ENCODE peak calls at places on chromosomes 6 and 20, in five cellular contexts. One of them, this sample, is unnamed.

GRCh38 chr20:63357921-63358905 is 2.9 kb downstream of the CHRNA4 start:
- DNase-seq in prostate gland: peak; percentile 61
- DNase-seq in sigmoid colon: no peak
- DNase-seq in ovary: no peak
- DNase-seq in left lung: peak; percentile 67
- DNase-seq in this sample: no peak

GRCh38 chr20:6940052-6940451 is 172.6 kb downstream of the BMP2 start:
- DNase-seq in prostate gland: no peak
- DNase-seq in sigmoid colon: no peak
- DNase-seq in ovary: no peak
- DNase-seq in left lung: no peak
- DNase-seq in this sample: no peak

GRCh38 chr6:34099878-34100277 is 46.0 kb downstream of the GRM4 start:
- DNase-seq in prostate gland: no peak
- DNase-seq in sigmoid colon: no peak
- DNase-seq in ovary: no peak
- DNase-seq in left lung: no peak
- DNase-seq in this sample: no peak

GRCh38 chr20:63134201-63134612 is 81.7 kb downstream of the YTHDF1 start:
- DNase-seq in prostate gland: no peak
- DNase-seq in sigmoid colon: peak; percentile 52
- DNase-seq in ovary: no peak
- DNase-seq in left lung: no peak
- DNase-seq in this sample: peak; percentile 84

GRCh38 chr6:110538416-110539060 is 62.1 kb upstream of the SLC22A16 start:
- DNase-seq in prostate gland: no peak
- DNase-seq in sigmoid colon: no peak
- DNase-seq in ovary: no peak
- DNase-seq in left lung: no peak
- DNase-seq in this sample: no peak

GRCh38 chr6:44253307-44254101 is 3.8 kb downstream of the SLC35B2 start:
- DNase-seq in prostate gland: no peak
- DNase-seq in sigmoid colon: no peak
- DNase-seq in ovary: peak; percentile 23
- DNase-seq in left lung: peak; percentile 25
- DNase-seq in this sample: no peak

GRCh38 chr6:21582651-21583050 is 10.9 kb upstream of the SOX4 start:
- DNase-seq in prostate gland: no peak
- DNase-seq in sigmoid colon: no peak
- DNase-seq in ovary: no peak
- DNase-seq in left lung: no peak
- DNase-seq in this sample: no peak

GRCh38 chr6:148027201-148027600 is 315.4 kb upstream of the SASH1 start:
- DNase-seq in prostate gland: no peak
- DNase-seq in sigmoid colon: no peak
- DNase-seq in ovary: no peak
- DNase-seq in left lung: no peak
- DNase-seq in this sample: no peak

GRCh38 chr20:13205848-13206434 is 15.1 kb upstream of the ISM1 start:
- DNase-seq in prostate gland: no peak
- DNase-seq in sigmoid colon: no peak
- DNase-seq in ovary: no peak
- DNase-seq in left lung: no peak
- DNase-seq in this sample: no peak

GRCh38 chr6:168935628-168936010 is 318.0 kb downstream of the THBS2 start:
- DNase-seq in prostate gland: no peak
- DNase-seq in sigmoid colon: no peak
- DNase-seq in ovary: no peak
- DNase-seq in left lung: no peak
- DNase-seq in this sample: no peak

GRCh38 chr6:35782424-35782823 is 1.6 kb downstream of the CLPSL1 start:
- DNase-seq in prostate gland: no peak
- DNase-seq in sigmoid colon: no peak
- DNase-seq in ovary: no peak
- DNase-seq in left lung: no peak
- DNase-seq in this sample: no peak

GRCh38 chr6:122770835-122771601 is 8.5 kb upstream of the FABP7 start:
- DNase-seq in prostate gland: no peak
- DNase-seq in sigmoid colon: no peak
- DNase-seq in ovary: no peak
- DNase-seq in left lung: no peak
- DNase-seq in this sample: no peak

GRCh38 chr6:21747441-21747840 is 153.9 kb downstream of the SOX4 start:
- DNase-seq in prostate gland: no peak
- DNase-seq in sigmoid colon: no peak
- DNase-seq in ovary: no peak
- DNase-seq in left lung: no peak
- DNase-seq in this sample: no peak

GRCh38 chr6:147448212-147448611 is 60.3 kb upstream of the SAMD5 start:
- DNase-seq in prostate gland: no peak
- DNase-seq in sigmoid colon: no peak
- DNase-seq in ovary: no peak
- DNase-seq in left lung: no peak
- DNase-seq in this sample: no peak

GRCh38 chr20:36606171-36607116 is 865 bp downstream of the RAB5IF start:
- DNase-seq in prostate gland: no peak
- DNase-seq in sigmoid colon: no peak
- DNase-seq in ovary: no peak
- DNase-seq in left lung: peak; percentile 79
- DNase-seq in this sample: no peak

GRCh38 chr6:3231213-3232016 is 4.0 kb upstream of the TUBB2B start:
- DNase-seq in prostate gland: peak; percentile 73
- DNase-seq in sigmoid colon: peak; percentile 91
- DNase-seq in ovary: peak; percentile 63
- DNase-seq in left lung: no peak
- DNase-seq in this sample: no peak

GRCh38 chr6:75747371-75747984 is 1.6 kb upstream of the MYO6 start:
- DNase-seq in prostate gland: peak; percentile 60
- DNase-seq in sigmoid colon: no peak
- DNase-seq in ovary: no peak
- DNase-seq in left lung: no peak
- DNase-seq in this sample: no peak

GRCh38 chr20:47785900-47786762 is 850 bp upstream of the SULF2 start:
- DNase-seq in prostate gland: peak; percentile 68
- DNase-seq in sigmoid colon: peak; percentile 87
- DNase-seq in ovary: peak; percentile 82
- DNase-seq in left lung: no peak
- DNase-seq in this sample: no peak

GRCh38 chr6:46652603-46653438 is at the start of the genes CYP39A1 and SLC25A27:
- DNase-seq in prostate gland: peak; percentile 98
- DNase-seq in sigmoid colon: peak; percentile 96
- DNase-seq in ovary: peak; percentile 95
- DNase-seq in left lung: peak; percentile 98
- DNase-seq in this sample: peak; percentile 91

GRCh38 chr6:56652994-56653393 is 10.3 kb upstream of the DST start:
- DNase-seq in prostate gland: no peak
- DNase-seq in sigmoid colon: no peak
- DNase-seq in ovary: no peak
- DNase-seq in left lung: no peak
- DNase-seq in this sample: no peak

GRCh38 chr20:62885808-62886708 is 24.4 kb upstream of the TCFL5 start:
- DNase-seq in prostate gland: no peak
- DNase-seq in sigmoid colon: no peak
- DNase-seq in ovary: no peak
- DNase-seq in left lung: peak; percentile 62
- DNase-seq in this sample: no peak

GRCh38 chr20:23117738-23118137 is 31.6 kb upstream of the CD93 start:
- DNase-seq in prostate gland: no peak
- DNase-seq in sigmoid colon: peak; percentile 29
- DNase-seq in ovary: no peak
- DNase-seq in left lung: no peak
- DNase-seq in this sample: no peak

GRCh38 chr20:2694519-2694918 is 1.9 kb downstream of the EBF4 start:
- DNase-seq in prostate gland: no peak
- DNase-seq in sigmoid colon: peak; percentile 56
- DNase-seq in ovary: no peak
- DNase-seq in left lung: no peak
- DNase-seq in this sample: no peak

GRCh38 chr20:63309261-63310071 is 16.5 kb downstream of the COL20A1 start:
- DNase-seq in prostate gland: no peak
- DNase-seq in sigmoid colon: no peak
- DNase-seq in ovary: peak; percentile 61
- DNase-seq in left lung: peak; percentile 78
- DNase-seq in this sample: peak; percentile 88

GRCh38 chr6:43434943-43435342 is 7.6 kb downstream of the ABCC10 start:
- DNase-seq in prostate gland: no peak
- DNase-seq in sigmoid colon: no peak
- DNase-seq in ovary: no peak
- DNase-seq in left lung: no peak
- DNase-seq in this sample: no peak

GRCh38 chr20:23647346-23647745 is 9.6 kb upstream of the CST3 start:
- DNase-seq in prostate gland: no peak
- DNase-seq in sigmoid colon: no peak
- DNase-seq in ovary: no peak
- DNase-seq in left lung: no peak
- DNase-seq in this sample: no peak

DNA sequence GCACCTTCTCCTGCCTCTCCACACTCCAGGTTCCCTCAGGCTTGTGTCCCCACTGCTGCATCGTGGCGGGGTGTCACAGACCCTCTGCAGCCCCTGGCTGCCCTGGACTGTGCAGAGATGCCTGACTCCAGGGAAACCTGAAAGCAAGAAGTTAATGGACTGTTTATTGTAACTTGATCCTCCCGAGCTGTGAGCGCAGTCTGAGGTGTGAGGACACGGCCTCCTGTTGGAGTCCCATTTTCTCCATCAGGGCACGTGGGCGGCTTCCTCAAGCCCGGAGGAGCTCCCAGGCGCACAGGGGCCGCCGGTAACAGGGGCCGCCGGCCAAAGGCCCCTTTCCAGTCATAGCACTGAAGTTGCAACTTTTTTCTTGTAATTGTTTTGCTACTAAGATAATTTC is 16.9 kb downstream of the RBM38 start:
- DNase-seq in prostate gland: no peak
- DNase-seq in sigmoid colon: no peak
- DNase-seq in ovary: no peak
- DNase-seq in left lung: peak; percentile 34
- DNase-seq in this sample: no peak
- H3K4me1 ChIP-seq in prostate gland: no peaks in the 10 kb centered on the region
- H3K4me1 ChIP-seq in sigmoid colon: peaks cover 93% of the 10 kb centered on the region
- H3K4me1 ChIP-seq in ovary: peaks cover 8% of the 10 kb centered on the region
- H3K4me1 ChIP-seq in left lung: peaks cover 6% of the 10 kb centered on the region
- H3K4me1 ChIP-seq in this sample: no peaks in the 10 kb centered on the region

GRCh38 chr20:17947474-17947815 is 21.1 kb downstream of the SNX5 start:
- DNase-seq in prostate gland: no peak
- DNase-seq in sigmoid colon: no peak
- DNase-seq in ovary: no peak
- DNase-seq in left lung: no peak
- DNase-seq in this sample: no peak

GRCh38 chr20:17946572-17947473 is 21.8 kb downstream of the SNX5 start:
- DNase-seq in prostate gland: no peak
- DNase-seq in sigmoid colon: no peak
- DNase-seq in ovary: no peak
- DNase-seq in left lung: no peak
- DNase-seq in this sample: no peak

GRCh38 chr20:17943343-17943742 is 25.3 kb downstream of the SNX5 start:
- DNase-seq in prostate gland: no peak
- DNase-seq in sigmoid colon: no peak
- DNase-seq in ovary: no peak
- DNase-seq in left lung: no peak
- DNase-seq in this sample: no peak

GRCh38 chr20:17946040-17946439 is 22.6 kb downstream of the SNX5 start:
- DNase-seq in prostate gland: no peak
- DNase-seq in sigmoid colon: no peak
- DNase-seq in ovary: no peak
- DNase-seq in left lung: no peak
- DNase-seq in this sample: no peak

DNA sequence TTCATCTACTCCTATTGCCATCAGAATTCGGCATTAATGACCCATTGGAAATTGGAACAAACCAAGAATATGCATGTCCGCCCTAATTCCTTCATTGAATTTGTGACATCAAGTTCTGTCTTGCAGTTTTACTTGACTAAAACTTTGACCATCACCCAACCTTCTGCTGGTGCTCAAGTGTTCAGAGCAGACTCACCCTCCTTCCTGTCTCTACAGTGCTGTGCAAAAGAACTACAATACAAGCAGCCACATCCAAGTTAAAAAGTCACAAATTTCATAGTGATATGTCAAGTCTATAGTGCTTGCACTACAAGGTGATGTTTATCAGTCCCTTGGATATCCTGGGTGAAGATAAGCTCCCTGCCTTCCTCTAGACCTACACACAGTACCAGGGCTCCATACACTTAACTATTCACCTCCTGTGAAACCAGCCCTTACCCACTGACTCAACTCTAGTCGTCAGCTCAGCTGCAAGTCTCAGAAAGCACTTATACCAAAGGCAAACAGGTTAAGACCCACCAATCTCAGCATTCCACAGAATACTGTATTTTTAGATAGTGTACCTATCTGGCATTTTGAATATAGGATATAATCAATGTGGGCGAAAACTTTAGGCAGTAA is 23.6 kb downstream of the SNX5 start:
- DNase-seq in prostate gland: no peak
- DNase-seq in sigmoid colon: no peak
- DNase-seq in ovary: no peak
- DNase-seq in left lung: no peak
- DNase-seq in this sample: no peak
- H3K36me3 ChIP-seq in prostate gland: peaks cover 3% of the 10 kb centered on the region
- H3K36me3 ChIP-seq in sigmoid colon: peaks cover 88% of the 10 kb centered on the region
- H3K36me3 ChIP-seq in ovary: no peaks in the 10 kb centered on the region
- H3K36me3 ChIP-seq in left lung: peaks cover 4% of the 10 kb centered on the region
- H3K36me3 ChIP-seq in this sample: peaks cover 86% of the 10 kb centered on the region

GRCh38 chr6:30683980-30684338 is 2.5 kb downstream of the PPP1R18 start:
- DNase-seq in prostate gland: no peak
- DNase-seq in sigmoid colon: no peak
- DNase-seq in ovary: no peak
- DNase-seq in left lung: no peak
- DNase-seq in this sample: no peak

GRCh38 chr6:30684386-30685156 is 1.9 kb downstream of the PPP1R18 start:
- DNase-seq in prostate gland: no peak
- DNase-seq in sigmoid colon: peak; percentile 85
- DNase-seq in ovary: peak; percentile 51
- DNase-seq in left lung: peak; percentile 91
- DNase-seq in this sample: no peak

GRCh38 chr6:30681696-30682180 is 4.7 kb downstream of the PPP1R18 start:
- DNase-seq in prostate gland: no peak
- DNase-seq in sigmoid colon: no peak
- DNase-seq in ovary: no peak
- DNase-seq in left lung: no peak
- DNase-seq in this sample: no peak

GRCh38 chr6:30682181-30683117 is 4.0 kb downstream of the PPP1R18 start:
- DNase-seq in prostate gland: no peak
- DNase-seq in sigmoid colon: peak; percentile 94
- DNase-seq in ovary: peak; percentile 68
- DNase-seq in left lung: peak; percentile 95
- DNase-seq in this sample: peak; percentile 79

GRCh38 chr6:30683137-30683979 is 3.1 kb downstream of the PPP1R18 start:
- DNase-seq in prostate gland: no peak
- DNase-seq in sigmoid colon: peak; percentile 72
- DNase-seq in ovary: peak; percentile 61
- DNase-seq in left lung: no peak
- DNase-seq in this sample: no peak
- H3K4me1 ChIP-seq in prostate gland: peaks cover 4% of the 10 kb centered on the region
- H3K4me1 ChIP-seq in sigmoid colon: peaks cover 86% of the 10 kb centered on the region
- H3K4me1 ChIP-seq in ovary: peaks cover 15% of the 10 kb centered on the region
- H3K4me1 ChIP-seq in left lung: peaks cover 51% of the 10 kb centered on the region
- H3K4me1 ChIP-seq in this sample: peaks cover 18% of the 10 kb centered on the region

GRCh38 chr6:166938150-166938549 is 18.2 kb downstream of the RNASET2 start:
- DNase-seq in prostate gland: no peak
- DNase-seq in sigmoid colon: no peak
- DNase-seq in ovary: no peak
- DNase-seq in left lung: no peak
- DNase-seq in this sample: no peak
- H3K36me3 ChIP-seq in prostate gland: no peaks in the 10 kb centered on the region
- H3K36me3 ChIP-seq in sigmoid colon: peaks cover 43% of the 10 kb centered on the region
- H3K36me3 ChIP-seq in ovary: no peaks in the 10 kb centered on the region
- H3K36me3 ChIP-seq in left lung: no peaks in the 10 kb centered on the region
- H3K36me3 ChIP-seq in this sample: no peaks in the 10 kb centered on the region

GRCh38 chr6:132506461-132506860 is 6.5 kb downstream of the STX7 start:
- DNase-seq in prostate gland: no peak
- DNase-seq in sigmoid colon: no peak
- DNase-seq in ovary: no peak
- DNase-seq in left lung: no peak
- DNase-seq in this sample: no peak
- H3K4me1 ChIP-seq in prostate gland: no peaks in the 10 kb centered on the region
- H3K4me1 ChIP-seq in sigmoid colon: peaks cover 51% of the 10 kb centered on the region
- H3K4me1 ChIP-seq in ovary: peaks cover 13% of the 10 kb centered on the region
- H3K4me1 ChIP-seq in left lung: peaks cover 59% of the 10 kb centered on the region
- H3K4me1 ChIP-seq in this sample: peaks cover 7% of the 10 kb centered on the region

This sample was measured in RWPE2.